ENCODE peak calls at places on chromosomes 3 and 15, in four cellular contexts. One of them, this sample, is unnamed.

GRCh38 chr3:107557743-107558142 is 35.0 kb downstream of the BBX start:
- DNase-seq in HL-60: no peak
- DNase-seq in upper lobe of left lung: no peak
- DNase-seq in GM12892: no peak
- DNase-seq in this sample: no peak

GRCh38 chr3:29099775-29100174 is 181.1 kb upstream of the RBMS3 start:
- DNase-seq in upper lobe of left lung: no peak
- DNase-seq in GM12892: no peak
- DNase-seq in HL-60: no peak
- DNase-seq in this sample: no peak

GRCh38 chr3:26623409-26624208 is 1.0 kb downstream of the LRRC3B start:
- DNase-seq in HL-60: no peak
- DNase-seq in GM12892: peak; percentile 1
- DNase-seq in upper lobe of left lung: no peak
- DNase-seq in this sample: no peak

GRCh38 chr3:20668411-20668810 is 482.4 kb upstream of the SGO1 start:
- DNase-seq in HL-60: no peak
- DNase-seq in GM12892: no peak
- DNase-seq in upper lobe of left lung: no peak
- DNase-seq in this sample: no peak

GRCh38 chr3:104906001-104906639 is 460.6 kb upstream of the ALCAM start:
- DNase-seq in upper lobe of left lung: no peak
- DNase-seq in HL-60: no peak
- DNase-seq in GM12892: no peak
- DNase-seq in this sample: no peak

GRCh38 chr15:82051664-82052063 is 5.8 kb upstream of the MEX3B start:
- DNase-seq in HL-60: no peak
- DNase-seq in upper lobe of left lung: no peak
- DNase-seq in GM12892: no peak
- DNase-seq in this sample: no peak

GRCh38 chr3:51735950-51736349 is 29.1 kb downstream of the GRM2 start:
- DNase-seq in upper lobe of left lung: no peak
- DNase-seq in HL-60: no peak
- DNase-seq in GM12892: no peak
- DNase-seq in this sample: no peak

GRCh38 chr3:58640700-58641372 is 25.7 kb downstream of the FAM3D start:
- DNase-seq in GM12892: peak; percentile 70
- DNase-seq in HL-60: peak; percentile 10
- DNase-seq in upper lobe of left lung: peak; percentile 70
- DNase-seq in this sample: peak; percentile 51

GRCh38 chr3:46318207-46318606 is 35.7 kb upstream of the CCR2 start:
- DNase-seq in HL-60: no peak
- DNase-seq in upper lobe of left lung: no peak
- DNase-seq in GM12892: no peak
- DNase-seq in this sample: no peak

GRCh38 chr3:129688310-129688895 is 81.9 kb upstream of the PLXND1 start:
- DNase-seq in upper lobe of left lung: peak; percentile 31
- DNase-seq in HL-60: no peak
- DNase-seq in GM12892: no peak
- DNase-seq in this sample: peak; percentile 81

GRCh38 chr3:182440101-182440500 is 353.2 kb upstream of the ATP11B start:
- DNase-seq in upper lobe of left lung: no peak
- DNase-seq in GM12892: no peak
- DNase-seq in HL-60: no peak
- DNase-seq in this sample: no peak

GRCh38 chr3:102259636-102260035 is 175.2 kb upstream of the ZPLD1 start:
- DNase-seq in HL-60: no peak
- DNase-seq in GM12892: no peak
- DNase-seq in upper lobe of left lung: no peak
- DNase-seq in this sample: no peak

GRCh38 chr15:52518487-52518886 is 10.2 kb downstream of the MYO5A start:
- DNase-seq in GM12892: no peak
- DNase-seq in HL-60: no peak
- DNase-seq in upper lobe of left lung: no peak
- DNase-seq in this sample: no peak

GRCh38 chr15:74315626-74316025 is 51.8 kb downstream of the CYP11A1 start:
- DNase-seq in GM12892: peak; percentile 59
- DNase-seq in upper lobe of left lung: no peak
- DNase-seq in HL-60: peak; percentile 76
- DNase-seq in this sample: no peak

GRCh38 chr3:186025161-186025560 is 83.7 kb downstream of the ETV5 start:
- DNase-seq in HL-60: no peak
- DNase-seq in upper lobe of left lung: no peak
- DNase-seq in GM12892: no peak
- DNase-seq in this sample: no peak

GRCh38 chr3:106215047-106215446 is 346.2 kb upstream of the CBLB start:
- DNase-seq in HL-60: no peak
- DNase-seq in upper lobe of left lung: no peak
- DNase-seq in GM12892: no peak
- DNase-seq in this sample: no peak

GRCh38 chr3:131142580-131142979 is 115.9 kb downstream of the NEK11 start:
- DNase-seq in HL-60: no peak
- DNase-seq in GM12892: no peak
- DNase-seq in upper lobe of left lung: no peak
- DNase-seq in this sample: no peak

GRCh38 chr15:39939487-39940452 is 5.9 kb downstream of the EIF2AK4 start:
- DNase-seq in upper lobe of left lung: no peak
- DNase-seq in HL-60: no peak
- DNase-seq in GM12892: no peak
- DNase-seq in this sample: no peak

GRCh38 chr3:58532794-58533220 is 4.2 kb downstream of the ACOX2 start:
- DNase-seq in GM12892: peak; percentile 79
- DNase-seq in upper lobe of left lung: peak; percentile 78
- DNase-seq in HL-60: peak; percentile 43
- DNase-seq in this sample: peak; percentile 60

GRCh38 chr3:143081844-143082778 is 37.5 kb upstream of the CHST2 start:
- DNase-seq in upper lobe of left lung: no peak
- DNase-seq in GM12892: no peak
- DNase-seq in HL-60: no peak
- DNase-seq in this sample: no peak

GRCh38 chr15:40454904-40455391 is 14.2 kb downstream of the BAHD1 start:
- DNase-seq in HL-60: no peak
- DNase-seq in GM12892: no peak
- DNase-seq in upper lobe of left lung: no peak
- DNase-seq in this sample: no peak

GRCh38 chr3:191005790-191006189 is 143.3 kb upstream of the GMNC start:
- DNase-seq in HL-60: no peak
- DNase-seq in GM12892: no peak
- DNase-seq in upper lobe of left lung: no peak
- DNase-seq in this sample: no peak

GRCh38 chr15:56931674-56932507 is 13.4 kb downstream of the TCF12 start:
- DNase-seq in GM12892: no peak
- DNase-seq in upper lobe of left lung: no peak
- DNase-seq in HL-60: no peak
- DNase-seq in this sample: no peak

GRCh38 chr3:156665296-156665695 is 9.1 kb upstream of the TIPARP start:
- DNase-seq in GM12892: no peak
- DNase-seq in HL-60: no peak
- DNase-seq in upper lobe of left lung: no peak
- DNase-seq in this sample: no peak

GRCh38 chr3:182979719-182980191 is 583 bp downstream of the DCUN1D1 start:
- DNase-seq in upper lobe of left lung: peak; percentile 53
- DNase-seq in GM12892: no peak
- DNase-seq in HL-60: no peak
- DNase-seq in this sample: no peak

GRCh38 chr15:27237319-27237939 is 266.4 kb downstream of the GABRG3 start:
- DNase-seq in upper lobe of left lung: no peak
- DNase-seq in HL-60: no peak
- DNase-seq in GM12892: no peak
- DNase-seq in this sample: no peak

GRCh38 chr15:57631386-57632110 is 39.8 kb downstream of the MYZAP start:
- DNase-seq in upper lobe of left lung: no peak
- DNase-seq in GM12892: no peak
- DNase-seq in HL-60: no peak
- DNase-seq in this sample: no peak

GRCh38 chr15:69629631-69630161 is 177.1 kb downstream of the RPLP1 start:
- DNase-seq in HL-60: no peak
- DNase-seq in upper lobe of left lung: no peak
- DNase-seq in GM12892: no peak
- DNase-seq in this sample: no peak

GRCh38 chr15:59976480-59976879 is 27.6 kb upstream of the FOXB1 start:
- DNase-seq in upper lobe of left lung: no peak
- DNase-seq in GM12892: no peak
- DNase-seq in HL-60: peak; percentile 84
- DNase-seq in this sample: no peak

GRCh38 chr3:54954516-54954915 is 26.7 kb upstream of the LRTM1 start:
- DNase-seq in upper lobe of left lung: no peak
- DNase-seq in GM12892: no peak
- DNase-seq in HL-60: no peak
- DNase-seq in this sample: no peak

GRCh38 chr3:54954019-54954418 is 26.2 kb upstream of the LRTM1 start:
- DNase-seq in GM12892: no peak
- DNase-seq in upper lobe of left lung: no peak
- DNase-seq in HL-60: no peak
- DNase-seq in this sample: no peak

GRCh38 chr3:54950391-54951003 is 22.6 kb upstream of the LRTM1 start:
- DNase-seq in upper lobe of left lung: no peak
- DNase-seq in GM12892: no peak
- DNase-seq in HL-60: no peak
- DNase-seq in this sample: no peak

GRCh38 chr3:54949491-54950044 is 21.7 kb upstream of the LRTM1 start:
- DNase-seq in HL-60: no peak
- DNase-seq in upper lobe of left lung: no peak
- DNase-seq in GM12892: no peak
- DNase-seq in this sample: no peak

DNA sequence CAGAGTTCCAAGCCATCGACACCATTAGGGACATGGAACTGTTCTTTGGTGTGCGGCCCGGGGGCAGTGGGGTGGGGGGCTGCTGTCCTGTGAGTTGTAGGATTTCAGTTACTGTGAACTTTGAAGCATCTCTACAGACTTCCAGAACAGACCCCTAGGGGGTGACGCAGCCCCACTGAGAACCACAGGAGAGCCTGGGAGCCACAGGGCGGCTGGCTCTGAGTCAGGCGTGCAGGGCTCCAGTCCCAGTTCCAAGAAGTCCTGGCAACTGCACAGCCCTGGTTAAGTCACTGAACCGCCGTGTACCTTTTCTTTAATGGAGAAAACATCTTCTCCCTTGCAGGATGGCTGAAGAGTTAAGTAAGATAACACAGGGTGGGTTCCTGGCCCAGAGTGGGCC is 23.5 kb upstream of the LRTM1 start:
- DNase-seq in GM12892: no peak
- DNase-seq in HL-60: no peak
- DNase-seq in upper lobe of left lung: peak; percentile 36
- DNase-seq in this sample: peak; percentile 54
- TF ChIP-seq POLR2AphosphoS5 in GM12892: no peak
- TF ChIP-seq POLR2AphosphoS5 in HL-60: no peak
- TF ChIP-seq POLR2AphosphoS5 in upper lobe of left lung: no peak
- TF ChIP-seq POLR2AphosphoS5 in this sample: no peak

DNA sequence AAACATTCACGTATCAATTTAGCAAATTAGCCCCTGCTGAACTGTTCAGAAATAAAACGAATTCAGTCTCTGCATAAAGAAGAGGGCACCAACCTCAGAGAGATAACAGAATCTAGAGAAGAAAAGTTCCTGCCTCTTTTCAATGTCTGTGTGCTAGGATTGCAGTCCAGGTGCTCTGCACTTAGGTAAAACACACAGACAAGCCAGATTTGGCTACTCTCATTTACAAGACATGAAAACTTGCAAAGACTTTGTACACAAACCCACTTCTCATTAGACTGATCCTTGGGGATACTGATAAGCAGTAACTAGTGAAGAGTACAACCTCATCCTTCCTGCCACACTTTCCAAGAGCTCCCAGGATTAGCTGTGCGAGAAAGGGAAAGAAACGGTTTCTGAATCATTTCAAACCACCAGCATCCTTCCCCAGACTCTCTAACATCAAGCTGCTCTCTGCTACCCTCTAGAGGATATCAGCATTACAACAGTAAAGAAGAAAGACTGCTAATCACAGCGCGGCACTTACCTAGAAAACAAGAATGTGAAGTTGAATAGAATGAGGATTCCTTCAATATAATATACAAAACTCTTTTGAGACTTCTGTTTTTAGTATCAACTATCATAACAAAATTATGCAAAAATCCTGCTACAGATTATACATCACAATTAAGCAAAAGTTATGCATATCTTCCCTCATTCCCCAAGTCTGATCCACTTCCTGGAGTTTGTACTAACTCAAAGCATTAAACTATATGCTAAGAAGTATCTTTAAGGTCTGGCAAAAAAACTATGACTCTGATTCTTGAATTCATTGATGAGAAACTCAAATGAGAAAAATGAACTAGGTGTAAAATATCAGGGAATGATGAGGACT is 306.4 kb downstream of the MAGI1 start:
- DNase-seq in GM12892: peak; percentile 22
- DNase-seq in upper lobe of left lung: no peak
- DNase-seq in HL-60: no peak
- DNase-seq in this sample: no peak
- TF ChIP-seq POLR2AphosphoS5 in GM12892: no peak
- TF ChIP-seq POLR2AphosphoS5 in upper lobe of left lung: no peak
- TF ChIP-seq POLR2AphosphoS5 in HL-60: no peak
- TF ChIP-seq POLR2AphosphoS5 in this sample: no peak

DNA sequence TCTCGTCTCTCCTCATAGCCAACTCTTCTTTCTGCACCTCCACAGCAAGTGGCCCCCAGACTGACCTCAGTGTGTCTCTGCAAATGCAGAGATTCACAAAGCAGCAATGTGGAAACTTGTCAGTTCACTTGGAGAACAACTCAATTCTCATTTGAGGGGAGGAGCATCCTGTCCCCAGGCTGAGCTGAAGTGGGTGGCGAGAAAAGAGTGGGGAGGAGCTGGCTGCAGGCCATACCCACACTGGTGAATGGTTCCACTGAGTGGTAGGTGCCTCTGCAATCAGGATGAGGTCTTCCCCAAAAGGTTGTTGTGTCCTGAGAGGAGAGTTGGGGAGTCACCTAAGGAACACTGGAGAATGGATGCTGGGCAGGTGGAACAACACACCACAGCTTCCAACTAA is 248.6 kb upstream of the IL12A start:
- DNase-seq in upper lobe of left lung: no peak
- DNase-seq in GM12892: no peak
- DNase-seq in HL-60: no peak
- DNase-seq in this sample: no peak
- TF ChIP-seq POLR2AphosphoS5 in upper lobe of left lung: no peak
- TF ChIP-seq POLR2AphosphoS5 in GM12892: no peak
- TF ChIP-seq POLR2AphosphoS5 in HL-60: no peak
- TF ChIP-seq POLR2AphosphoS5 in this sample: no peak

GRCh38 chr15:64460737-64461576 is 579 bp downstream of the ZNF609 start:
- DNase-seq in HL-60: no peak
- DNase-seq in upper lobe of left lung: peak; percentile 29
- DNase-seq in GM12892: peak; percentile 48
- DNase-seq in this sample: no peak
- TF ChIP-seq POLR2AphosphoS5 in HL-60: no peak
- TF ChIP-seq POLR2AphosphoS5 in upper lobe of left lung: no peak
- TF ChIP-seq POLR2AphosphoS5 in GM12892: no peak
- TF ChIP-seq POLR2AphosphoS5 in this sample: no peak

GRCh38 chr3:197298341-197298857 is at the start of gene DLG1:
- DNase-seq in HL-60: peak; percentile 58
- DNase-seq in GM12892: peak; percentile 77
- DNase-seq in upper lobe of left lung: peak; percentile 94
- DNase-seq in this sample: peak; percentile 90
- TF ChIP-seq POLR2AphosphoS5 in HL-60: peak; percentile 42
- TF ChIP-seq POLR2AphosphoS5 in GM12892: peak; percentile 68
- TF ChIP-seq POLR2AphosphoS5 in upper lobe of left lung: peak; percentile 49
- TF ChIP-seq POLR2AphosphoS5 in this sample: peak; percentile 37

GRCh38 chr3:73605388-73605787 is 19.4 kb downstream of the PDZRN3 start:
- DNase-seq in GM12892: no peak
- DNase-seq in HL-60: no peak
- DNase-seq in upper lobe of left lung: no peak
- DNase-seq in this sample: no peak
- TF ChIP-seq POLR2AphosphoS5 in GM12892: no peak
- TF ChIP-seq POLR2AphosphoS5 in HL-60: no peak
- TF ChIP-seq POLR2AphosphoS5 in upper lobe of left lung: no peak
- TF ChIP-seq POLR2AphosphoS5 in this sample: no peak

This sample was measured in breast epithelium.